ENCODE peak calls at places on chromosomes 12 and 14, in nine cellular contexts. One of them, this sample, is unnamed.
A peak's percentile ranks its signal among the peaks of the same experiment; 100 is the strongest.

GRCh38 chr12:94704452-94704871 is 54.1 kb upstream of the TMCC3 start:
- DNase-seq in MM.1S: no peak
- DNase-seq in lung: no peak
- DNase-seq in Peyer's patch: no peak
- DNase-seq in psoas muscle: no peak
- DNase-seq in RWPE1: peak; percentile 18
- DNase-seq in transverse colon: no peak
- DNase-seq in aorta: no peak
- DNase-seq in lower lobe of right lung: no peak
- DNase-seq in this sample: no peak

GRCh38 chr12:5506821-5507231 is 74.9 kb downstream of the NTF3 start:
- DNase-seq in transverse colon: no peak
- DNase-seq in RWPE1: no peak
- DNase-seq in psoas muscle: no peak
- DNase-seq in MM.1S: no peak
- DNase-seq in aorta: no peak
- DNase-seq in Peyer's patch: peak; percentile 9
- DNase-seq in lung: no peak
- DNase-seq in lower lobe of right lung: no peak
- DNase-seq in this sample: no peak

GRCh38 chr12:124542021-124542941 is 25.1 kb downstream of the NCOR2 start:
- DNase-seq in Peyer's patch: no peak
- DNase-seq in aorta: no peak
- DNase-seq in lower lobe of right lung: no peak
- DNase-seq in transverse colon: no peak
- DNase-seq in RWPE1: no peak
- DNase-seq in psoas muscle: no peak
- DNase-seq in MM.1S: no peak
- DNase-seq in lung: no peak
- DNase-seq in this sample: no peak

GRCh38 chr14:51500776-51501175 is 150.9 kb upstream of the FRMD6 start:
- DNase-seq in Peyer's patch: no peak
- DNase-seq in MM.1S: no peak
- DNase-seq in RWPE1: no peak
- DNase-seq in lung: no peak
- DNase-seq in transverse colon: no peak
- DNase-seq in lower lobe of right lung: no peak
- DNase-seq in psoas muscle: no peak
- DNase-seq in aorta: no peak
- DNase-seq in this sample: no peak

GRCh38 chr14:52355016-52355430 is 40.9 kb downstream of the PTGER2 start:
- DNase-seq in lung: no peak
- DNase-seq in transverse colon: no peak
- DNase-seq in psoas muscle: no peak
- DNase-seq in Peyer's patch: no peak
- DNase-seq in lower lobe of right lung: no peak
- DNase-seq in aorta: no peak
- DNase-seq in RWPE1: peak; percentile 60
- DNase-seq in MM.1S: no peak
- DNase-seq in this sample: no peak

GRCh38 chr12:4278582-4278939 is 5.0 kb downstream of the CCND2 start:
- DNase-seq in lower lobe of right lung: peak; percentile 90
- DNase-seq in RWPE1: no peak
- DNase-seq in aorta: peak; percentile 78
- DNase-seq in MM.1S: no peak
- DNase-seq in lung: peak; percentile 84
- DNase-seq in transverse colon: peak; percentile 78
- DNase-seq in psoas muscle: peak; percentile 61
- DNase-seq in Peyer's patch: no peak
- DNase-seq in this sample: no peak

GRCh38 chr12:94071258-94071657 is 77.1 kb upstream of the PLXNC1 start:
- DNase-seq in aorta: no peak
- DNase-seq in lung: no peak
- DNase-seq in Peyer's patch: no peak
- DNase-seq in lower lobe of right lung: no peak
- DNase-seq in MM.1S: no peak
- DNase-seq in transverse colon: no peak
- DNase-seq in RWPE1: no peak
- DNase-seq in psoas muscle: no peak
- DNase-seq in this sample: no peak

GRCh38 chr14:60968099-60968498 is 12.8 kb downstream of the TRMT5 start:
- DNase-seq in Peyer's patch: no peak
- DNase-seq in MM.1S: no peak
- DNase-seq in lower lobe of right lung: no peak
- DNase-seq in psoas muscle: no peak
- DNase-seq in lung: no peak
- DNase-seq in transverse colon: no peak
- DNase-seq in aorta: no peak
- DNase-seq in RWPE1: no peak
- DNase-seq in this sample: no peak

GRCh38 chr14:105700622-105701288 is 174.4 kb downstream of the TMEM121 start:
- DNase-seq in psoas muscle: no peak
- DNase-seq in lung: no peak
- DNase-seq in lower lobe of right lung: no peak
- DNase-seq in aorta: no peak
- DNase-seq in Peyer's patch: peak; percentile 63
- DNase-seq in MM.1S: peak; percentile 88
- DNase-seq in transverse colon: peak; percentile 33
- DNase-seq in RWPE1: peak; percentile 20
- DNase-seq in this sample: no peak

GRCh38 chr12:56449622-56449984 is 377 bp upstream of the TIMELESS start:
- DNase-seq in lower lobe of right lung: no peak
- DNase-seq in RWPE1: no peak
- DNase-seq in transverse colon: no peak
- DNase-seq in MM.1S: no peak
- DNase-seq in aorta: no peak
- DNase-seq in Peyer's patch: no peak
- DNase-seq in lung: no peak
- DNase-seq in psoas muscle: no peak
- DNase-seq in this sample: no peak

GRCh38 chr14:36996133-36996856 is 176.1 kb downstream of the SLC25A21 start:
- DNase-seq in aorta: peak; percentile 47
- DNase-seq in RWPE1: peak; percentile 58
- DNase-seq in Peyer's patch: no peak
- DNase-seq in lung: no peak
- DNase-seq in lower lobe of right lung: no peak
- DNase-seq in MM.1S: no peak
- DNase-seq in transverse colon: no peak
- DNase-seq in psoas muscle: no peak
- DNase-seq in this sample: no peak

GRCh38 chr12:14418526-14418925 is 53.0 kb downstream of the ATF7IP start:
- DNase-seq in psoas muscle: no peak
- DNase-seq in lung: no peak
- DNase-seq in RWPE1: no peak
- DNase-seq in transverse colon: no peak
- DNase-seq in lower lobe of right lung: no peak
- DNase-seq in aorta: no peak
- DNase-seq in MM.1S: no peak
- DNase-seq in Peyer's patch: no peak
- DNase-seq in this sample: no peak

GRCh38 chr14:78524766-78525165 is 354.6 kb downstream of the NRXN3 start:
- DNase-seq in aorta: no peak
- DNase-seq in psoas muscle: no peak
- DNase-seq in Peyer's patch: no peak
- DNase-seq in MM.1S: no peak
- DNase-seq in lung: no peak
- DNase-seq in RWPE1: no peak
- DNase-seq in transverse colon: no peak
- DNase-seq in lower lobe of right lung: no peak
- DNase-seq in this sample: no peak

GRCh38 chr14:68528031-68528687 is 264.7 kb downstream of the ZFP36L1 start:
- DNase-seq in aorta: no peak
- DNase-seq in lung: no peak
- DNase-seq in MM.1S: no peak
- DNase-seq in RWPE1: no peak
- DNase-seq in psoas muscle: no peak
- DNase-seq in lower lobe of right lung: no peak
- DNase-seq in Peyer's patch: no peak
- DNase-seq in transverse colon: no peak
- DNase-seq in this sample: no peak

GRCh38 chr14:68527329-68527851 is 265.5 kb downstream of the ZFP36L1 start:
- DNase-seq in psoas muscle: no peak
- DNase-seq in lower lobe of right lung: no peak
- DNase-seq in MM.1S: no peak
- DNase-seq in transverse colon: no peak
- DNase-seq in RWPE1: no peak
- DNase-seq in aorta: peak; percentile 68
- DNase-seq in lung: no peak
- DNase-seq in Peyer's patch: no peak
- DNase-seq in this sample: no peak

GRCh38 chr14:68534301-68534700 is 258.6 kb downstream of the ZFP36L1 start:
- DNase-seq in lower lobe of right lung: no peak
- DNase-seq in Peyer's patch: no peak
- DNase-seq in psoas muscle: no peak
- DNase-seq in RWPE1: no peak
- DNase-seq in lung: no peak
- DNase-seq in aorta: no peak
- DNase-seq in MM.1S: no peak
- DNase-seq in transverse colon: no peak
- DNase-seq in this sample: no peak

GRCh38 chr14:68526420-68527105 is 266.3 kb downstream of the ZFP36L1 start:
- DNase-seq in RWPE1: no peak
- DNase-seq in psoas muscle: no peak
- DNase-seq in aorta: peak; percentile 90
- DNase-seq in MM.1S: no peak
- DNase-seq in lung: peak; percentile 67
- DNase-seq in Peyer's patch: no peak
- DNase-seq in transverse colon: no peak
- DNase-seq in lower lobe of right lung: peak; percentile 81
- DNase-seq in this sample: no peak

DNA sequence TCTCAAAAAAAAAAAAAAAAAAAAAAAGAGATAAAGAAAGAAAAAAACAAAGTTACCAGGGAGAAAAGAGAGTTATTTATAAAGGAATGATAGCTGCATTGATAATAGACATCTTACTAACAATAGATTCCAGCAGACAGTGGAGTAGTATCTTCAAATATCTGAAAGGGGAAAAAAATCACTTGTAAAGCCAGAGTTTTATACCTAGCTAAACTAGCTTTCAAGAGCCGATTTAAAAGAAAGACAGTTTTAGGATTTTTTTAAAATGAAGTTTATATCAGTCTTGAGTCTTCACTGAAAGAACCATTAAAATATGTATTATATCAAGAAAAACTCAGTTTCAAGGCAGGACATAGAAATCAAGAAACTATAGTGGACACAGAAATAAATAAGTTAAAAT is 262.4 kb downstream of the ZFP36L1 start:
- DNase-seq in transverse colon: no peak
- DNase-seq in RWPE1: no peak
- DNase-seq in MM.1S: no peak
- DNase-seq in Peyer's patch: no peak
- DNase-seq in psoas muscle: no peak
- DNase-seq in aorta: no peak
- DNase-seq in lung: no peak
- DNase-seq in lower lobe of right lung: no peak
- DNase-seq in this sample: no peak
- H3K27ac ChIP-seq in transverse colon: no peak overlapping the region
- H3K27ac ChIP-seq in RWPE1: no peak overlapping the region
- H3K27ac ChIP-seq in MM.1S: no peak overlapping the region
- H3K27ac ChIP-seq in Peyer's patch: no peak overlapping the region
- H3K27ac ChIP-seq in psoas muscle: no peak overlapping the region
- H3K27ac ChIP-seq in aorta: no peak overlapping the region
- H3K27ac ChIP-seq in lung: no peak overlapping the region
- H3K27ac ChIP-seq in lower lobe of right lung: no peak overlapping the region
- H3K27ac ChIP-seq in this sample: no peak overlapping the region

GRCh38 chr12:49943663-49943945 is 6.9 kb upstream of the AQP2 start:
- DNase-seq in lower lobe of right lung: no peak
- DNase-seq in MM.1S: no peak
- DNase-seq in transverse colon: no peak
- DNase-seq in lung: no peak
- DNase-seq in aorta: no peak
- DNase-seq in RWPE1: no peak
- DNase-seq in Peyer's patch: no peak
- DNase-seq in psoas muscle: no peak
- DNase-seq in this sample: no peak
- H3K27ac ChIP-seq in lower lobe of right lung: no peak overlapping the region
- H3K27ac ChIP-seq in MM.1S: no peak overlapping the region
- H3K27ac ChIP-seq in transverse colon: no peak overlapping the region
- H3K27ac ChIP-seq in lung: no peak overlapping the region
- H3K27ac ChIP-seq in aorta: no peak overlapping the region
- H3K27ac ChIP-seq in RWPE1: peak overlapping the region; percentile 25
- H3K27ac ChIP-seq in Peyer's patch: no peak overlapping the region
- H3K27ac ChIP-seq in psoas muscle: no peak overlapping the region
- H3K27ac ChIP-seq in this sample: peak overlapping the region; percentile 92

DNA sequence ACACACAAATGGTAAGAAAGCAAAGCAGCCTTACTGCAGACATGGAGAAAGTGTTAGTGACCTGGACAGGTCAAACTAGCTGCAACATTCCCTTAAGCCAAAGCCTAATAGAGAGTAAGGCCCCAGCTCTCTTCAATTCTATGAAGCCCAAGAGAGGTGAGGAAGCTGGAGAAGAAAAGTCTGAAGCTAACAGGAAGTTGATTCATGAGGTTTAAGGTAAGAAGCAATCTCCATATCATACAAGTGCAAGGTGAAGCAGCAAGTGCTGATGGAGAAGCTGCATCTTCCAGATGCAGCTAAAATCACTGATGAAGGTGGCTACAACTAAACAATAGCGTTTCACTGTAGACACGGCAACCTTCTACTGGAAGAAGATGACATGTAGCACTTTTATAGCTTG is 53.5 kb downstream of the PPP1R12A start:
- DNase-seq in lung: no peak
- DNase-seq in aorta: no peak
- DNase-seq in psoas muscle: no peak
- DNase-seq in MM.1S: no peak
- DNase-seq in lower lobe of right lung: no peak
- DNase-seq in Peyer's patch: no peak
- DNase-seq in transverse colon: no peak
- DNase-seq in RWPE1: no peak
- DNase-seq in this sample: no peak
- H3K27ac ChIP-seq in lung: no peak overlapping the region
- H3K27ac ChIP-seq in aorta: peak overlapping the region; percentile 28
- H3K27ac ChIP-seq in psoas muscle: no peak overlapping the region
- H3K27ac ChIP-seq in MM.1S: no peak overlapping the region
- H3K27ac ChIP-seq in lower lobe of right lung: no peak overlapping the region
- H3K27ac ChIP-seq in Peyer's patch: no peak overlapping the region
- H3K27ac ChIP-seq in transverse colon: no peak overlapping the region
- H3K27ac ChIP-seq in RWPE1: no peak overlapping the region
- H3K27ac ChIP-seq in this sample: no peak overlapping the region

GRCh38 chr14:81148635-81149034 is 72.1 kb downstream of the GTF2A1 start:
- DNase-seq in Peyer's patch: no peak
- DNase-seq in aorta: no peak
- DNase-seq in RWPE1: no peak
- DNase-seq in psoas muscle: no peak
- DNase-seq in MM.1S: no peak
- DNase-seq in transverse colon: no peak
- DNase-seq in lung: no peak
- DNase-seq in lower lobe of right lung: no peak
- DNase-seq in this sample: no peak

GRCh38 chr14:81143793-81144192 is 77.0 kb downstream of the GTF2A1 start:
- DNase-seq in lower lobe of right lung: no peak
- DNase-seq in RWPE1: no peak
- DNase-seq in transverse colon: no peak
- DNase-seq in Peyer's patch: no peak
- DNase-seq in psoas muscle: no peak
- DNase-seq in aorta: no peak
- DNase-seq in lung: no peak
- DNase-seq in MM.1S: no peak
- DNase-seq in this sample: no peak

GRCh38 chr14:81147140-81147897 is 73.4 kb downstream of the GTF2A1 start:
- DNase-seq in lower lobe of right lung: no peak
- DNase-seq in RWPE1: no peak
- DNase-seq in transverse colon: no peak
- DNase-seq in aorta: no peak
- DNase-seq in MM.1S: no peak
- DNase-seq in psoas muscle: no peak
- DNase-seq in Peyer's patch: peak; percentile 28
- DNase-seq in lung: no peak
- DNase-seq in this sample: no peak

GRCh38 chr14:81144811-81145598 is 75.8 kb downstream of the GTF2A1 start:
- DNase-seq in transverse colon: no peak
- DNase-seq in aorta: no peak
- DNase-seq in lower lobe of right lung: no peak
- DNase-seq in lung: no peak
- DNase-seq in Peyer's patch: no peak
- DNase-seq in RWPE1: no peak
- DNase-seq in psoas muscle: no peak
- DNase-seq in MM.1S: no peak
- DNase-seq in this sample: no peak
- H3K27ac ChIP-seq in transverse colon: peak overlapping the region; percentile 9
- H3K27ac ChIP-seq in aorta: no peak overlapping the region
- H3K27ac ChIP-seq in lower lobe of right lung: no peak overlapping the region
- H3K27ac ChIP-seq in lung: no peak overlapping the region
- H3K27ac ChIP-seq in Peyer's patch: no peak overlapping the region
- H3K27ac ChIP-seq in RWPE1: no peak overlapping the region
- H3K27ac ChIP-seq in psoas muscle: no peak overlapping the region
- H3K27ac ChIP-seq in MM.1S: no peak overlapping the region
- H3K27ac ChIP-seq in this sample: no peak overlapping the region

This sample was measured in CD4-positive, CD25-positive, alpha-beta regulatory T cell.